ENCODE peak calls at places on chromosome 20, in six cellular contexts. One of them, this sample, is unnamed. For H3K4me1, the result is how much of the 10 kb centered on the place peaks cover.

GRCh38 chr20:54856202-54856601 is 380.8 kb downstream of the DOK5 start:
- DNase-seq in mesendoderm: no peak
- DNase-seq in IMR-90: no peak
- DNase-seq in H1: no peak
- DNase-seq in neuronal stem cell: no peak
- DNase-seq in H9: no peak
- DNase-seq in this sample: no peak

GRCh38 chr20:34621383-34622367 is 55.2 kb downstream of the PIGU start:
- DNase-seq in IMR-90: peak
- DNase-seq in H1: no peak
- DNase-seq in neuronal stem cell: no peak
- DNase-seq in H9: no peak
- DNase-seq in mesendoderm: no peak
- DNase-seq in this sample: peak

GRCh38 chr20:51828762-51829161 is 26.4 kb upstream of the SALL4 start:
- DNase-seq in H9: peak
- DNase-seq in mesendoderm: no peak
- DNase-seq in neuronal stem cell: no peak
- DNase-seq in H1: peak
- DNase-seq in IMR-90: no peak
- DNase-seq in this sample: no peak

GRCh38 chr20:38199506-38200390 is 34.7 kb upstream of the TGM2 start:
- DNase-seq in IMR-90: peak
- DNase-seq in neuronal stem cell: no peak
- DNase-seq in H9: no peak
- DNase-seq in H1: no peak
- DNase-seq in mesendoderm: no peak
- DNase-seq in this sample: no peak

GRCh38 chr20:6122873-6123649 is at the start of gene FERMT1:
- DNase-seq in mesendoderm: peak
- DNase-seq in IMR-90: peak
- DNase-seq in H9: peak
- DNase-seq in H1: peak
- DNase-seq in neuronal stem cell: peak
- DNase-seq in this sample: peak

GRCh38 chr20:17856837-17857605 is 111.6 kb downstream of the SNX5 start:
- DNase-seq in mesendoderm: no peak
- DNase-seq in H1: no peak
- DNase-seq in neuronal stem cell: no peak
- DNase-seq in IMR-90: no peak
- DNase-seq in H9: no peak
- DNase-seq in this sample: no peak

GRCh38 chr20:23449400-23449799 is 3.3 kb downstream of the CST11 start:
- DNase-seq in H1: no peak
- DNase-seq in IMR-90: no peak
- DNase-seq in H9: no peak
- DNase-seq in mesendoderm: no peak
- DNase-seq in neuronal stem cell: no peak
- DNase-seq in this sample: no peak

GRCh38 chr20:39799366-39799965 is 837.3 kb downstream of the DHX35 start:
- DNase-seq in neuronal stem cell: no peak
- DNase-seq in IMR-90: no peak
- DNase-seq in H1: no peak
- DNase-seq in mesendoderm: no peak
- DNase-seq in H9: no peak
- DNase-seq in this sample: no peak

GRCh38 chr20:58892126-58892931 is 39.8 kb downstream of the GNAS start:
- DNase-seq in neuronal stem cell: peak
- DNase-seq in H1: peak
- DNase-seq in IMR-90: peak
- DNase-seq in mesendoderm: peak
- DNase-seq in H9: peak
- DNase-seq in this sample: peak

GRCh38 chr20:21026951-21027350 is 79.2 kb downstream of the LINC00237 start:
- DNase-seq in mesendoderm: no peak
- DNase-seq in H9: no peak
- DNase-seq in H1: no peak
- DNase-seq in neuronal stem cell: no peak
- DNase-seq in IMR-90: no peak
- DNase-seq in this sample: no peak

GRCh38 chr20:24289737-24290481 is 179.5 kb upstream of the SYNDIG1 start:
- DNase-seq in neuronal stem cell: no peak
- DNase-seq in IMR-90: no peak
- DNase-seq in H9: peak
- DNase-seq in mesendoderm: peak
- DNase-seq in H1: no peak
- DNase-seq in this sample: no peak

GRCh38 chr20:12237772-12238171 is 320.1 kb downstream of the BTBD3 start:
- DNase-seq in neuronal stem cell: no peak
- DNase-seq in H1: no peak
- DNase-seq in mesendoderm: no peak
- DNase-seq in IMR-90: no peak
- DNase-seq in H9: no peak
- DNase-seq in this sample: no peak

GRCh38 chr20:17859002-17859615 is 109.5 kb downstream of the SNX5 start:
- DNase-seq in mesendoderm: no peak
- DNase-seq in H1: no peak
- DNase-seq in H9: peak
- DNase-seq in neuronal stem cell: no peak
- DNase-seq in IMR-90: no peak
- DNase-seq in this sample: no peak

GRCh38 chr20:41618807-41619294 is 674 bp upstream of the CHD6 start:
- DNase-seq in H9: no peak
- DNase-seq in H1: no peak
- DNase-seq in IMR-90: no peak
- DNase-seq in neuronal stem cell: no peak
- DNase-seq in mesendoderm: no peak
- DNase-seq in this sample: peak

GRCh38 chr20:25695532-25696383 is 895 bp downstream of the ZNF337 start:
- DNase-seq in neuronal stem cell: peak
- DNase-seq in IMR-90: no peak
- DNase-seq in H9: no peak
- DNase-seq in mesendoderm: no peak
- DNase-seq in H1: no peak
- DNase-seq in this sample: no peak

GRCh38 chr20:54433653-54434052 is 41.7 kb upstream of the DOK5 start:
- DNase-seq in neuronal stem cell: no peak
- DNase-seq in H1: no peak
- DNase-seq in IMR-90: no peak
- DNase-seq in H9: no peak
- DNase-seq in mesendoderm: no peak
- DNase-seq in this sample: no peak

GRCh38 chr20:3248167-3248992 is 9.4 kb upstream of the SLC4A11 start:
- DNase-seq in H1: peak
- DNase-seq in neuronal stem cell: peak
- DNase-seq in mesendoderm: peak
- DNase-seq in H9: peak
- DNase-seq in IMR-90: no peak
- DNase-seq in this sample: peak

GRCh38 chr20:15339264-15339663 is 1001.9 kb upstream of the FLRT3 start:
- DNase-seq in mesendoderm: no peak
- DNase-seq in IMR-90: no peak
- DNase-seq in H1: no peak
- DNase-seq in neuronal stem cell: no peak
- DNase-seq in H9: no peak
- DNase-seq in this sample: no peak

GRCh38 chr20:2708073-2708415 is 15.5 kb downstream of the EBF4 start:
- DNase-seq in neuronal stem cell: no peak
- DNase-seq in IMR-90: no peak
- DNase-seq in H1: no peak
- DNase-seq in H9: peak
- DNase-seq in mesendoderm: no peak
- DNase-seq in this sample: no peak

GRCh38 chr20:25706793-25707192 is 10.1 kb upstream of the ZNF337 start:
- DNase-seq in mesendoderm: no peak
- DNase-seq in neuronal stem cell: no peak
- DNase-seq in H9: no peak
- DNase-seq in IMR-90: no peak
- DNase-seq in H1: no peak
- DNase-seq in this sample: no peak

GRCh38 chr20:57209413-57209812 is 57.0 kb downstream of the BMP7 start:
- DNase-seq in H9: no peak
- DNase-seq in H1: no peak
- DNase-seq in IMR-90: no peak
- DNase-seq in mesendoderm: no peak
- DNase-seq in neuronal stem cell: no peak
- DNase-seq in this sample: no peak

GRCh38 chr20:58399926-58400325 is 10.9 kb downstream of the VAPB start:
- DNase-seq in H1: no peak
- DNase-seq in IMR-90: no peak
- DNase-seq in mesendoderm: no peak
- DNase-seq in H9: peak
- DNase-seq in neuronal stem cell: no peak
- DNase-seq in this sample: no peak

GRCh38 chr20:62409086-62409853 is 2.2 kb upstream of the CABLES2 start:
- DNase-seq in IMR-90: no peak
- DNase-seq in H9: no peak
- DNase-seq in mesendoderm: no peak
- DNase-seq in H1: no peak
- DNase-seq in neuronal stem cell: no peak
- DNase-seq in this sample: no peak
- H3K4me1 ChIP-seq in IMR-90: under half
- H3K4me1 ChIP-seq in H9: under half
- H3K4me1 ChIP-seq in mesendoderm: under half
- H3K4me1 ChIP-seq in H1: under half
- H3K4me1 ChIP-seq in neuronal stem cell: under half
- H3K4me1 ChIP-seq in this sample: under half

GRCh38 chr20:42974347-42974746 is 215.4 kb downstream of the PTPRT start:
- DNase-seq in mesendoderm: no peak
- DNase-seq in neuronal stem cell: no peak
- DNase-seq in H1: no peak
- DNase-seq in H9: no peak
- DNase-seq in IMR-90: no peak
- DNase-seq in this sample: no peak
- H2BK15ac ChIP-seq in mesendoderm: no peak
- H2BK15ac ChIP-seq in neuronal stem cell: no peak
- H2BK15ac ChIP-seq in H1: no peak
- H2BK15ac ChIP-seq in H9: no peak
- H2BK15ac ChIP-seq in IMR-90: no peak
- H2BK15ac ChIP-seq in this sample: no peak

GRCh38 chr20:36745234-36745926 is 510 bp downstream of the NDRG3 start:
- DNase-seq in mesendoderm: peak
- DNase-seq in IMR-90: no peak
- DNase-seq in H9: no peak
- DNase-seq in neuronal stem cell: no peak
- DNase-seq in H1: no peak
- DNase-seq in this sample: peak
- H3K18ac ChIP-seq in mesendoderm: peak
- H3K18ac ChIP-seq in IMR-90: no peak
- H3K18ac ChIP-seq in H9: no peak
- H3K18ac ChIP-seq in neuronal stem cell: peak
- H3K18ac ChIP-seq in H1: no peak
- H3K18ac ChIP-seq in this sample: peak

GRCh38 chr20:31716351-31716750 is 6.3 kb downstream of the BCL2L1 start:
- DNase-seq in neuronal stem cell: no peak
- DNase-seq in IMR-90: no peak
- DNase-seq in H9: no peak
- DNase-seq in H1: no peak
- DNase-seq in mesendoderm: no peak
- DNase-seq in this sample: no peak
- H3K4me1 ChIP-seq in neuronal stem cell: under half
- H3K4me1 ChIP-seq in IMR-90: under half
- H3K4me1 ChIP-seq in H9: under half
- H3K4me1 ChIP-seq in H1: half or more
- H3K4me1 ChIP-seq in mesendoderm: under half
- H3K4me1 ChIP-seq in this sample: under half

DNA sequence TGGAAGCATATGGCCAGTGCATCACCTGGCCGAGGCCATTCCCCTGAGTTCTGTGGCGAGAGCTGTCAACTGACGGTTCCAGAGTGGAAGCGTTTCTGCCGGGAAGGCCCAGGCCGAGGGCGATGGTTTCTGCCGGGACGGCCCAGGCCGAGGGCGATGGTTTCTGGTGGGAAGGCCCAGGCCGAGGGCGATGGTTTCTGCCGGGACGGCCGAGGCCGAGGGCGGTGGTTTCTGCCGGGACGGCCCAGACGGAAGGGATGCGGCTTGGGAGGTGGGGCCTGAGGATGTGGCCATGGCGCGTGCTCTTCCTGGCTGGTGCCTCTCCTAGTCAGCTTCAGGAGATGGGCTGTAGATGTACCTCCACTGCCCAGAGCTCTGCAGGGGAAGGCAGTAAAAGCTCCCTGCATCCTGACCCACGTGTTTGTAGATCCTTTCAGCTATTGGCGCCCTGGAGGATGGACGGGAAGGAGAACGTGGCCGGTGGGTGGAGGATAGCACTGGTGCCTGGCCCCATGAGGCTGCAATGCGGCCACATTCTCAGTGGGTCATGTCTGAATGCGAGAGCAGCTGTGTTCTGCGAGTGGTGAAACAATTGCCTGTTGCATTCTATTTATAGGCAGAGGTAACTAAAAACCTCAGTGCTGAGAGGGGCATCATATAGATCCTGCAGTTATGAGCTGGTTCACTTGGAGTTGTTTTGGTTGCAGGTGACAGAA is 12.8 kb downstream of the TPD52L2 start:
- DNase-seq in H9: no peak
- DNase-seq in IMR-90: no peak
- DNase-seq in mesendoderm: no peak
- DNase-seq in H1: no peak
- DNase-seq in neuronal stem cell: no peak
- DNase-seq in this sample: no peak
- H2BK15ac ChIP-seq in H9: no peak
- H2BK15ac ChIP-seq in IMR-90: no peak
- H2BK15ac ChIP-seq in mesendoderm: no peak
- H2BK15ac ChIP-seq in H1: no peak
- H2BK15ac ChIP-seq in neuronal stem cell: no peak
- H2BK15ac ChIP-seq in this sample: no peak

GRCh38 chr20:10217517-10218410 is 866 bp upstream of the SNAP25 start:
- DNase-seq in neuronal stem cell: peak
- DNase-seq in mesendoderm: peak
- DNase-seq in IMR-90: peak
- DNase-seq in H1: peak
- DNase-seq in H9: peak
- DNase-seq in this sample: peak
- H3K18ac ChIP-seq in neuronal stem cell: peak
- H3K18ac ChIP-seq in mesendoderm: peak
- H3K18ac ChIP-seq in IMR-90: peak
- H3K18ac ChIP-seq in H1: peak
- H3K18ac ChIP-seq in H9: peak
- H3K18ac ChIP-seq in this sample: peak

This sample was measured in mesenchymal stem cell.